ENCODE peak calls at places on chromosomes 6 and 20, in four cellular contexts. One of them, this sample, is unnamed.

GRCh38 chr6:53938810-53939209 is 144.0 kb downstream of the LRRC1 start:
- DNase-seq in K562: no peak
- DNase-seq in HepG2: no peak
- DNase-seq in GM12878: no peak
- DNase-seq in this sample: no peak

GRCh38 chr20:18133962-18134361 is 3.7 kb upstream of the KAT14 start:
- DNase-seq in K562: no peak
- DNase-seq in HepG2: no peak
- DNase-seq in GM12878: no peak
- DNase-seq in this sample: no peak

GRCh38 chr6:12012231-12012565 is at the start of gene HIVEP1:
- DNase-seq in K562: peak
- DNase-seq in HepG2: no peak
- DNase-seq in GM12878: no peak
- DNase-seq in this sample: peak

GRCh38 chr20:58401123-58401639 is 12.2 kb downstream of the VAPB start:
- DNase-seq in K562: no peak
- DNase-seq in HepG2: no peak
- DNase-seq in GM12878: no peak
- DNase-seq in this sample: no peak

GRCh38 chr20:36542019-36542488 is 735 bp downstream of the MYL9 start:
- DNase-seq in K562: peak
- DNase-seq in HepG2: peak
- DNase-seq in GM12878: no peak
- DNase-seq in this sample: peak

GRCh38 chr6:34688956-34689355 is 7.6 kb downstream of the ILRUN start:
- DNase-seq in K562: no peak
- DNase-seq in HepG2: no peak
- DNase-seq in GM12878: no peak
- DNase-seq in this sample: no peak

GRCh38 chr6:132298344-132298949 is 102.8 kb downstream of the MOXD1 start:
- DNase-seq in K562: peak
- DNase-seq in HepG2: peak
- DNase-seq in GM12878: no peak
- DNase-seq in this sample: peak

GRCh38 chr20:63486300-63486855 is 12.5 kb downstream of the EEF1A2 start:
- DNase-seq in K562: no peak
- DNase-seq in HepG2: no peak
- DNase-seq in GM12878: no peak
- DNase-seq in this sample: no peak

GRCh38 chr6:128494440-128494839 is 26.0 kb downstream of the PTPRK start:
- DNase-seq in K562: no peak
- DNase-seq in HepG2: no peak
- DNase-seq in GM12878: no peak
- DNase-seq in this sample: no peak

GRCh38 chr20:33859157-33859695 is 48.1 kb downstream of the CHMP4B start:
- DNase-seq in K562: no peak
- DNase-seq in HepG2: peak
- DNase-seq in GM12878: no peak
- DNase-seq in this sample: no peak

GRCh38 chr6:146357578-146358340 is 185.9 kb upstream of the RAB32 start:
- DNase-seq in K562: no peak
- DNase-seq in HepG2: no peak
- DNase-seq in GM12878: peak
- DNase-seq in this sample: no peak

GRCh38 chr6:166656269-166657206 is 29.5 kb upstream of the RPS6KA2 start:
- DNase-seq in K562: no peak
- DNase-seq in HepG2: peak
- DNase-seq in GM12878: no peak
- DNase-seq in this sample: no peak

GRCh38 chr6:150517175-150517574 is 82.5 kb upstream of the PLEKHG1 start:
- DNase-seq in K562: peak
- DNase-seq in HepG2: no peak
- DNase-seq in GM12878: no peak
- DNase-seq in this sample: no peak

GRCh38 chr20:50843331-50844276 is 48.7 kb downstream of the BCAS4 start:
- DNase-seq in K562: no peak
- DNase-seq in HepG2: no peak
- DNase-seq in GM12878: no peak
- DNase-seq in this sample: no peak

GRCh38 chr6:328924-329323 is 36.6 kb downstream of the DUSP22 start:
- DNase-seq in K562: no peak
- DNase-seq in HepG2: no peak
- DNase-seq in GM12878: no peak
- DNase-seq in this sample: no peak

GRCh38 chr20:62149532-62150235 is 6.1 kb downstream of the SS18L1 start:
- DNase-seq in K562: no peak
- DNase-seq in HepG2: peak
- DNase-seq in GM12878: no peak
- DNase-seq in this sample: no peak

GRCh38 chr20:9156529-9157280 is 87.8 kb downstream of the PLCB4 start:
- DNase-seq in K562: no peak
- DNase-seq in HepG2: no peak
- DNase-seq in GM12878: no peak
- DNase-seq in this sample: no peak

GRCh38 chr6:50925981-50926380 is 107.3 kb downstream of the TFAP2B start:
- DNase-seq in K562: no peak
- DNase-seq in HepG2: no peak
- DNase-seq in GM12878: no peak
- DNase-seq in this sample: no peak

GRCh38 chr6:116373940-116374339 is 3.2 kb downstream of the DSE start:
- DNase-seq in K562: no peak
- DNase-seq in HepG2: no peak
- DNase-seq in GM12878: no peak
- DNase-seq in this sample: no peak

GRCh38 chr6:158038291-158039177 is 56.9 kb downstream of the SYNJ2 start:
- DNase-seq in K562: no peak
- DNase-seq in HepG2: no peak
- DNase-seq in GM12878: no peak
- DNase-seq in this sample: no peak

GRCh38 chr20:44097521-44098255 is 89.3 kb downstream of the JPH2 start:
- DNase-seq in K562: peak
- DNase-seq in HepG2: peak
- DNase-seq in GM12878: no peak
- DNase-seq in this sample: no peak

GRCh38 chr6:100664274-100665040 is 199.7 kb upstream of the SIM1 start:
- DNase-seq in K562: peak
- DNase-seq in HepG2: no peak
- DNase-seq in GM12878: no peak
- DNase-seq in this sample: no peak

GRCh38 chr6:169221264-169221663 is 32.4 kb downstream of the THBS2 start:
- DNase-seq in K562: no peak
- DNase-seq in HepG2: no peak
- DNase-seq in GM12878: no peak
- DNase-seq in this sample: peak

GRCh38 chr6:36305885-36306284 is 30.8 kb downstream of the BNIP5 start:
- DNase-seq in K562: no peak
- DNase-seq in HepG2: no peak
- DNase-seq in GM12878: no peak
- DNase-seq in this sample: no peak

GRCh38 chr20:35617397-35618031 is 1.9 kb downstream of the SPAG4 start:
- DNase-seq in K562: peak
- DNase-seq in HepG2: peak
- DNase-seq in GM12878: peak
- DNase-seq in this sample: peak

GRCh38 chr6:163813979-163814493 is 399.5 kb downstream of the QKI start:
- DNase-seq in K562: no peak
- DNase-seq in HepG2: no peak
- DNase-seq in GM12878: peak
- DNase-seq in this sample: no peak

GRCh38 chr20:48621256-48622078 is 206.3 kb downstream of the PREX1 start:
- DNase-seq in K562: peak
- DNase-seq in HepG2: no peak
- DNase-seq in GM12878: no peak
- DNase-seq in this sample: no peak
- TF ChIP-seq NFIC in K562: no peak
- TF ChIP-seq NFIC in HepG2: no peak
- TF ChIP-seq NFIC in GM12878: no peak
- TF ChIP-seq NFIC in this sample: no peak

GRCh38 chr6:72238900-72239299 is 352.6 kb downstream of the RIMS1 start:
- DNase-seq in K562: no peak
- DNase-seq in HepG2: no peak
- DNase-seq in GM12878: no peak
- DNase-seq in this sample: no peak
- TF ChIP-seq NFIC in K562: no peak
- TF ChIP-seq NFIC in HepG2: no peak
- TF ChIP-seq NFIC in GM12878: no peak
- TF ChIP-seq NFIC in this sample: no peak

GRCh38 chr20:10177326-10177725 is 41.3 kb upstream of the SNAP25 start:
- DNase-seq in K562: no peak
- DNase-seq in HepG2: no peak
- DNase-seq in GM12878: no peak
- DNase-seq in this sample: no peak
- TF ChIP-seq NFIC in K562: no peak
- TF ChIP-seq NFIC in HepG2: no peak
- TF ChIP-seq NFIC in GM12878: no peak
- TF ChIP-seq NFIC in this sample: no peak

DNA sequence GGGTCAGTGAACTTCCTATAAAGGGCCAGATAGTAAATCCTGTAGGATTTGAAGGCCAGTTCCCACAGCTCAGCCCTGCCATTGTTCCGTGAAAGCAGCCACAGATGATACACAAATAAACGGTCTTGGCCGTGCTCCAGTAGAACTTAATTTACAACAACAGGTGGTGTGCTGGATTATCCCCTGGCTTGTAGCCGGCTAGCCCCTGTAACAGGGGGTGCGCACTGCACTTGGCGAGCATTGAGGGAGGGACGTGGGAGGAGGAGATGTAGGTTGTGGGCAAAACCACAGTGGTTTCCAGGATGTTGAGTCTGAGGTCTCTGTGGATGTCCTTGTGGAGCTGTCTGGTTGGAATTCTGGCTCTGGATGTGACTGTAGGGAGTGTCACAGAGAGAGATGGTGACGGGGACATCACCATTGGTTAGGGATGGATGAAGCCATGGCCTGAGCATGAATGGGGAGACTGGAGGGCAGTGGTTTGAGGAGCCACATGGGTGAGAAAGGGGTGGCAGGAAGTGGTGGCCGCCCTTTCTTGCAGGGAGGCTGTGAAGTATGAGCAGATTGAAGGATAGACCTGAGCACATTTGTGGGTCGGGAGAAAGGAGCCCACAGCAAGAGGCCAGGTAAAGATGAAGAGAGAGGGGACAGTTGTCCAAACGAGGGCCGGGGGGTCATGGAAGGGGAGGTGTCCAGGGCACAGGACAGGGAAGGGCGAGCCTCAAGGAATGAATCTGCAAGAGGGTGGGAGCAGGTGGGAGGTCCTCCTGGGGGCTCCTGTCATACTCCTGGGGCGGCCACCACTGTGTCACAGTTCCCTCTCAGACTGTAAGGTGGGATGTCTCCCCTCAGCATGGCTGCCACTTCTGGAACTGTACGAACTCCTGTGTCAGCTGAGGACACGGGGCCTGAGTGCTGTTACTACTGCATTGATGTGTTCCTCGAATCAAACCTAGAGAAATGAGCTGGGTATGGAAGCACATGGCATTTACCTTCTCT is 53.6 kb downstream of the CDH26 start:
- DNase-seq in K562: no peak
- DNase-seq in HepG2: no peak
- DNase-seq in GM12878: no peak
- DNase-seq in this sample: no peak
- TF ChIP-seq NFIC in K562: no peak
- TF ChIP-seq NFIC in HepG2: no peak
- TF ChIP-seq NFIC in GM12878: no peak
- TF ChIP-seq NFIC in this sample: no peak

DNA sequence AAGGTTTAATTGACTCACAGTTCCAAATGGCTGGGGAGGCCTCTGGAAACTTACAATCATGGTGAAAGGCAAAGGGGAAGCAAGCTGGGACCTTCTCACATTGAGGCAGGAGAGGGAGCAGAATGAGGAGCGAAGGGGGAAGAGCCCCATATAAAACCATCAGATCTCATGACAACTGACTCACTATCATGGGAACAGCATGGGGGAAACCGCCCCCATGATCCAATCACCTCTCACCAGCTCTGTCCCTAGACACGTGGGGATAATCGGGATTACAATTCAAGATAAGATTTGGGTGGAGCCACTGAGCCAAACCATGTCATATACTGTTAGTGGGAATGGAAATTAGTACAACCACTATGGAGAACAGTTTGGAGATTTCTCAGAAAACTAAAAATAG is 163.7 kb downstream of the MANEA start:
- DNase-seq in K562: no peak
- DNase-seq in HepG2: no peak
- DNase-seq in GM12878: no peak
- DNase-seq in this sample: no peak
- TF ChIP-seq NFIC in K562: no peak
- TF ChIP-seq NFIC in HepG2: no peak
- TF ChIP-seq NFIC in GM12878: no peak
- TF ChIP-seq NFIC in this sample: no peak

GRCh38 chr6:4256969-4257368 is 121.6 kb upstream of the ECI2 start:
- DNase-seq in K562: peak
- DNase-seq in HepG2: no peak
- DNase-seq in GM12878: no peak
- DNase-seq in this sample: no peak

GRCh38 chr6:4250645-4251044 is 115.3 kb upstream of the ECI2 start:
- DNase-seq in K562: no peak
- DNase-seq in HepG2: no peak
- DNase-seq in GM12878: no peak
- DNase-seq in this sample: no peak

GRCh38 chr6:4259391-4259790 is 124.0 kb upstream of the ECI2 start:
- DNase-seq in K562: no peak
- DNase-seq in HepG2: no peak
- DNase-seq in GM12878: no peak
- DNase-seq in this sample: no peak

GRCh38 chr6:4258733-4259132 is 123.4 kb upstream of the ECI2 start:
- DNase-seq in K562: no peak
- DNase-seq in HepG2: no peak
- DNase-seq in GM12878: no peak
- DNase-seq in this sample: no peak

GRCh38 chr6:4253604-4254211 is 118.3 kb upstream of the ECI2 start:
- DNase-seq in K562: peak
- DNase-seq in HepG2: peak
- DNase-seq in GM12878: no peak
- DNase-seq in this sample: no peak
- TF ChIP-seq NFIC in K562: peak
- TF ChIP-seq NFIC in HepG2: no peak
- TF ChIP-seq NFIC in GM12878: no peak
- TF ChIP-seq NFIC in this sample: peak

DNA sequence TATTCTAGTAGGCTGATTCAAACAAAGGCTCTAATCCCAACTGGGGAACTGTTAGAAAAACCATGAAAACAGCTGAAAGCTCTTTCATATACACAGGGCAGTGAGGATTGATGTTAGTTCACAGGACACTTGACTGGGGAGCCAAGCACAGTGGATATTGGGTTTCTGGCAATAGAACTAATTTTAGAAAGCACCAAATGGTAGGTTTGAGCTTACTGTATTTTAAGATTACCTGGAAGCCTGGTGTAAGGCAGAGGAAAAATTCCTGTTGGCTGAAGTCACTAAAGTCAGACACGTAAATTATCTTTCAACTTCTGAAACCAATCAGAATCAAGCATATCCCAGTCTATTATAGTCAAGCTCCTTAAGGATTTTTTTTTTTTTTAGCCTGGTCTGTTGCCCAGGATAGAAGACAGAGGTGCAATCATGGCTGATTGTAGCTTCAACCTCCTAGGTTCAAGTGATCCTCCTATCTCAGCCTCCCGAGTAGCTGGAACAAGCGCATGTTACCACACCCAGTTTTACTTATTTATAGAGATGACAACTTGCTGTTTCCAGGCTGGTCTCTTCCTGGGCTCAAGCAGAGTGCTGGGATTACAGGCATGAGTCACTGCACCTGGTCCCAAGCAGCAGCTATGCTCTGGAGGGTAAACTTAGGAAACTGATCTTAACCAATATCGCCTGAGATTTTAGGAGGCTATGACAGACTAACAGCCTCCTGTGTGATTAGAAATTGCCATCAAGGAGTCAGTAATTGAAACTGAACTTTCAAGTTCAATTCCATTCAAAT is 32.5 kb upstream of the SYNCRIP start:
- DNase-seq in K562: peak
- DNase-seq in HepG2: no peak
- DNase-seq in GM12878: no peak
- DNase-seq in this sample: no peak
- TF ChIP-seq NFIC in K562: no peak
- TF ChIP-seq NFIC in HepG2: no peak
- TF ChIP-seq NFIC in GM12878: no peak
- TF ChIP-seq NFIC in this sample: no peak

This sample was measured in SK-N-SH.